ENCODE peak calls at places on chromosome 4, in five cellular contexts. Z is NCI-H2081; T is activated T-helper 9 cell treated with anti-CD3 and anti-CD28 coated beads, Interleukin-2, amount 50 U/mL, for 16 hours; P is AG04450; Q is non-pigmented ciliary epithelial cell. A is an unnamed sample.

GRCh38 chr4:171718069-171718468 is 95.1 kb upstream of the GALNTL6 start:
- DNase-seq in Z (no peak), P (no peak), Q (no peak), T (no peak), A (no peak)

GRCh38 chr4:186304216-186304615 is 38.2 kb downstream of the F11 start:
- DNase-seq in Z (no peak), P (no peak), T (no peak), Q (no peak), A (no peak)

GRCh38 chr4:153394945-153395344 is 50.5 kb downstream of the MND1 start:
- DNase-seq in Q (no peak), P (no peak), Z (no peak), T (no peak), A (no peak)

GRCh38 chr4:3801931-3802550 is 35.9 kb downstream of the ADRA2C start:
- DNase-seq in P (no peak), Q (no peak), Z (no peak), T (no peak), A (no peak)

GRCh38 chr4:162154862-162155540 is 8.8 kb downstream of the FSTL5 start:
- DNase-seq in P (no peak), Q (no peak), T (no peak), Z (no peak), A (no peak)

GRCh38 chr4:162959056-162959455 is 207.6 kb downstream of the NAF1 start:
- DNase-seq in Q (no peak), P (no peak), T (no peak), Z (peak; percentile 2), A (no peak)

GRCh38 chr4:183876268-183876934 is 28.7 kb upstream of the STOX2 start:
- DNase-seq in Q (peak; percentile 36), Z (peak; percentile 89), P (peak; percentile 10), T (no peak), A (peak; percentile 32)

GRCh38 chr4:186727977-186728519 is 4.4 kb upstream of the FAT1 start:
- DNase-seq in P (no peak), Q (no peak), Z (no peak), T (no peak), A (no peak)

GRCh38 chr4:15809058-15809457 is 30.9 kb downstream of the CD38 start:
- DNase-seq in Z (no peak), T (no peak), P (no peak), Q (no peak), A (no peak)

GRCh38 chr4:139795915-139796314 is 130.3 kb downstream of the MGST2 start:
- DNase-seq in Q (no peak), T (no peak), Z (no peak), P (no peak), A (no peak)

GRCh38 chr4:86977621-86978184 is 42.9 kb downstream of the AFF1 start:
- DNase-seq in T (no peak), Z (peak; percentile 20), P (no peak), Q (peak; percentile 55), A (no peak)

GRCh38 chr4:78779280-78779679 is 3.1 kb downstream of the BMP2K start:
- DNase-seq in P (no peak), T (no peak), Z (no peak), Q (no peak), A (no peak)

GRCh38 chr4:37008199-37008598 is 236.3 kb upstream of the NWD2 start:
- DNase-seq in P (no peak), Q (peak; percentile 5), Z (peak; percentile 84), T (no peak), A (no peak)

GRCh38 chr4:5984843-5985242 is 33.4 kb downstream of the C4orf50 start:
- DNase-seq in P (no peak), Q (no peak), Z (no peak), T (no peak), A (no peak)

GRCh38 chr4:40525811-40526598 is 103.7 kb downstream of the RBM47 start:
- DNase-seq in P (peak; percentile 45), T (no peak), Z (no peak), Q (peak; percentile 63), A (no peak)

GRCh38 chr4:67048530-67048929 is 496.8 kb downstream of the CENPC start:
- DNase-seq in P (no peak), T (no peak), Z (no peak), Q (no peak), A (no peak)

GRCh38 chr4:26105372-26105771 is 191.4 kb downstream of the SMIM20 start:
- DNase-seq in P (no peak), Q (no peak), Z (no peak), T (no peak), A (no peak)

GRCh38 chr4:77776182-77777134 is 42.7 kb downstream of the CNOT6L start:
- DNase-seq in Q (no peak), Z (no peak), T (no peak), P (peak; percentile 18), A (no peak)

GRCh38 chr4:2806392-2807355 is 13.8 kb downstream of the SH3BP2 start:
- DNase-seq in P (no peak), T (no peak), Q (no peak), Z (no peak), A (peak; percentile 45)

A was measured in midbrain.